ENCODE peak calls at places on chromosomes 11 and 22, in seven cellular contexts. N is H1, X is neuronal stem cell, R is IMR-90, M is mesenchymal stem cell, O is H9, G is trophoblast cell. V is an unnamed sample. For H3K4me1, the result is how much of the 10 kb centered on the place peaks cover.

GRCh38 chr11:115760921-115761320 is 256.7 kb upstream of the CADM1 start:
- DNase-seq in R (no peak), X (peak), G (no peak), O (no peak), M (no peak), N (no peak), V (no peak)

GRCh38 chr11:72831521-72832300 is 17.5 kb downstream of the ATG16L2 start:
- DNase-seq in G (peak), X (peak), O (peak), R (peak), M (peak), N (peak), V (peak)

GRCh38 chr22:28012811-28013460 is 93.9 kb upstream of the PITPNB start:
- DNase-seq in X (no peak), M (no peak), O (no peak), R (no peak), G (no peak), N (no peak), V (no peak)

GRCh38 chr11:34052608-34053160 is 1.2 kb downstream of the CAPRIN1 start:
- DNase-seq in N (peak), M (peak), G (no peak), O (no peak), X (peak), R (no peak), V (peak)

GRCh38 chr11:111347723-111348115 is 31.4 kb downstream of the POU2AF1 start:
- DNase-seq in G (no peak), M (no peak), R (peak), X (no peak), N (no peak), O (no peak), V (no peak)

GRCh38 chr22:46244771-46245170 is 5.3 kb downstream of the CDPF1 start:
- DNase-seq in N (no peak), R (no peak), M (no peak), X (no peak), G (no peak), O (no peak), V (no peak)

GRCh38 chr11:57310630-57311086 is 14.1 kb downstream of the TNKS1BP1 start:
- DNase-seq in G (no peak), O (no peak), M (no peak), X (no peak), N (no peak), R (peak), V (no peak)

GRCh38 chr11:93783767-93784151 is 323 bp upstream of the MED17 start:
- DNase-seq in O (no peak), G (no peak), X (no peak), M (no peak), N (no peak), R (no peak), V (no peak)

GRCh38 chr22:38700271-38700788 is 413 bp downstream of the JOSD1 start:
- DNase-seq in N (no peak), X (no peak), R (no peak), O (no peak), M (peak), G (peak), V (peak)

GRCh38 chr22:19429950-19430889 is 1.3 kb downstream of the HIRA start:
- DNase-seq in X (no peak), G (no peak), N (no peak), M (peak), O (no peak), R (peak), V (peak)

GRCh38 chr22:35601743-35602633 is 15.1 kb downstream of the MB start:
- DNase-seq in X (no peak), O (no peak), M (peak), G (peak), R (peak), N (no peak), V (no peak)

GRCh38 chr22:45316796-45317526 is 7.2 kb downstream of the FAM118A start:
- DNase-seq in X (no peak), M (no peak), R (no peak), O (no peak), N (no peak), G (no peak), V (no peak)

DNA sequence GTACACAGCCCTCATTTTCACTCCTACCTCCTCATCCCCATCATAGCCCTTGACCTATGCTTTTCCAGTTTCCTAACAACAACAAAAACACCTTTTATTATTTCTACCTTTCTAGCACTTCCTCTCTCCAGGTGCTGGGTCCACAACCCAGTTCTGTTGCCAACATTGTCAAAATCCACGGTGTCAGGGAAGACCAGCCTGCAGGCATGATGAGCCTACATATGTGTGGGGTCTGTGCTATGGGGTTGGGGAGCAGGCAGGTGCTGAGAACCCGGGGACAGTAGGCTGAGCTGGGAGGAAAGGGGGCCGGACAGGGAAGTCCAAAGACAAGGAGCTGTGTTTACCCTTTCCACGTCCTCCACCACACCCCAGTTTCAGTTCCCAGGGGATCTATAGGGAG is 711 bp upstream of the ZPR1 start:
- DNase-seq in X (no peak), G (no peak), M (no peak), R (no peak), O (no peak), N (no peak), V (no peak)
- H2AK5ac ChIP-seq in X (peak), G (peak), M (peak), R (peak), O (no peak), N (no peak), V (peak)

DNA sequence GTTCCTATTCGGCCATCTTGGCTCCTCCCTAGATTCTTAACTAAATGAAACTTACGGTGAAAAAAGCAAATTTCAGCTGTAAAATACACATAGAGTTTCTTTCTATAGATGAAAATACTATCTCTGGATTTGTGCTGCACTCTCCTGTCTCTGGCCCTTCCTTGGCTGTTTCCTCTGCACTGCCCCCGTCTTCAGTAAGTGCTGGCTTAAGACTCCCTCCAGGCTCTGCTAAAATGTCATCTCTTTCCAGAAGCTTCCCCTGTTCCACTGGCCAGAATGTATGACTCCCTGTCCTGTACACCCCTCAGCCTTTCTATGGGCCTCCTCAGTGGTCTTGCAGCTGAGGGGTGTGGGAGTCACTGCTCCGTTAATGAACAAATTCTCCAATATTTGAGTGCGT is 109.1 kb upstream of the NARS2 start:
- DNase-seq in M (no peak), G (no peak), X (no peak), R (no peak), O (no peak), N (no peak), V (no peak)
- H2BK5ac ChIP-seq in M (no peak), G (no peak), X (no peak), R (no peak), O (no peak), N (no peak), V (no peak)

DNA sequence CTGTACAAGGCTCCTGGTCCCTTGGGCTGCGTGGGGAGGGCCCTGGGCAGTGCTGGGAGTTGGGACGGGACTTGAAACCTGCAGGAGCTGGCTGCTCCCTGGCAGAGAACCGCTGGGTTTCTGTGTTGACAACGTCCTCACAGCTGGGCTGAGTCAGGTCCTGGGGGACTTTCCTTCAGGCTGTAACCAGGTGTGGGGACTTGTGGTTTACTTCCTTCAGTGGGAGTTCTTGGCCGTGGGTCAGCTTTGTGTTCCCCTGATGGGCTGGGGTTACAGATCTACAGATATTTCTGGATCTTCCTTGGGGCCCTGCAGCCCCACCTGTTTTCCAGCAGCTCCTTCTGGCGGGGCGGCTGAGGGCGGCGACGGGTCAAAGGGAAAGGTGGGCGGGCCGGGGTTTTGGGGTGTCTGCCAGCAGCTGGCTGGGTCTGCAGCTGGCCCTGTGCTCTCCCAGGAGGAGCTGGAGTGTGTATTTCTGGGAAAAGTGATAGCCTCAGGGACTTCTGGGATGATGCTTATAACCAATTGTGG is 18.9 kb downstream of the ST14 start:
- DNase-seq in R (peak), G (no peak), O (no peak), X (no peak), N (no peak), M (no peak), V (no peak)
- H3K4me1 ChIP-seq in R (under half), G (under half), O (under half), X (under half), N (under half), M (under half), V (under half)

GRCh38 chr11:84212467-84213390 is 926.6 kb upstream of the CCDC90B start:
- DNase-seq in N (no peak), O (no peak), M (no peak), G (no peak), R (no peak), X (no peak), V (no peak)
- H2AK5ac ChIP-seq in N (no peak), O (no peak), M (no peak), G (no peak), R (no peak), X (no peak), V (no peak)